ENCODE peak calls at places on chromosomes 5 and 9, in four cellular contexts. One of them, this sample, is unnamed. For H3K4me1, the result is how much of the 10 kb centered on the place peaks cover.

GRCh38 chr5:58060971-58061370 is 398.9 kb downstream of the PLK2 start:
- DNase-seq in kidney: no peak
- DNase-seq in suprapubic skin: no peak
- DNase-seq in A549: no peak
- DNase-seq in this sample: no peak

GRCh38 chr9:96344458-96345180 is 38.9 kb downstream of the SLC35D2 start:
- DNase-seq in kidney: no peak
- DNase-seq in suprapubic skin: no peak
- DNase-seq in A549: peak
- DNase-seq in this sample: peak

GRCh38 chr5:82004511-82004910 is 32.7 kb downstream of the ATG10 start:
- DNase-seq in suprapubic skin: no peak
- DNase-seq in kidney: no peak
- DNase-seq in A549: no peak
- DNase-seq in this sample: no peak

GRCh38 chr5:150511641-150512367 is 3.9 kb downstream of the NDST1 start:
- DNase-seq in A549: peak
- DNase-seq in suprapubic skin: peak
- DNase-seq in kidney: no peak
- DNase-seq in this sample: peak

GRCh38 chr5:65858316-65858715 is 68.1 kb upstream of the ERBIN start:
- DNase-seq in kidney: no peak
- DNase-seq in suprapubic skin: no peak
- DNase-seq in A549: no peak
- DNase-seq in this sample: no peak

GRCh38 chr9:119375892-119376291 is 6.7 kb upstream of the BRINP1 start:
- DNase-seq in suprapubic skin: no peak
- DNase-seq in A549: peak
- DNase-seq in kidney: no peak
- DNase-seq in this sample: peak

GRCh38 chr9:536597-537511 is 304.6 kb upstream of the DMRT1 start:
- DNase-seq in kidney: no peak
- DNase-seq in A549: no peak
- DNase-seq in suprapubic skin: no peak
- DNase-seq in this sample: peak

GRCh38 chr5:111299067-111299481 is 74.9 kb downstream of the CAMK4 start:
- DNase-seq in kidney: no peak
- DNase-seq in suprapubic skin: no peak
- DNase-seq in A549: no peak
- DNase-seq in this sample: no peak

GRCh38 chr5:43602456-43602817 is 543 bp upstream of the NNT start:
- DNase-seq in kidney: no peak
- DNase-seq in A549: peak
- DNase-seq in suprapubic skin: no peak
- DNase-seq in this sample: peak

GRCh38 chr5:43601454-43602260 is 1.3 kb upstream of the NNT start:
- DNase-seq in kidney: no peak
- DNase-seq in suprapubic skin: no peak
- DNase-seq in A549: no peak
- DNase-seq in this sample: peak

GRCh38 chr5:43604699-43605098 is 1.7 kb downstream of the NNT start:
- DNase-seq in suprapubic skin: no peak
- DNase-seq in kidney: no peak
- DNase-seq in A549: no peak
- DNase-seq in this sample: no peak

GRCh38 chr5:43602818-43603534 is at the start of gene NNT:
- DNase-seq in suprapubic skin: peak
- DNase-seq in A549: peak
- DNase-seq in kidney: peak
- DNase-seq in this sample: peak

GRCh38 chr5:43603535-43604363 is 769 bp downstream of the NNT start:
- DNase-seq in kidney: peak
- DNase-seq in suprapubic skin: peak
- DNase-seq in A549: no peak
- DNase-seq in this sample: peak
- H3K27ac ChIP-seq in kidney: peak
- H3K27ac ChIP-seq in suprapubic skin: peak
- H3K27ac ChIP-seq in A549: peak
- H3K27ac ChIP-seq in this sample: peak

GRCh38 chr5:172421020-172421419 is 33.3 kb downstream of the SH3PXD2B start:
- DNase-seq in suprapubic skin: no peak
- DNase-seq in kidney: no peak
- DNase-seq in A549: no peak
- DNase-seq in this sample: no peak

GRCh38 chr5:172420215-172420934 is 34.0 kb downstream of the SH3PXD2B start:
- DNase-seq in suprapubic skin: no peak
- DNase-seq in kidney: no peak
- DNase-seq in A549: peak
- DNase-seq in this sample: no peak

GRCh38 chr5:172423379-172424110 is 30.8 kb downstream of the SH3PXD2B start:
- DNase-seq in suprapubic skin: no peak
- DNase-seq in A549: peak
- DNase-seq in kidney: peak
- DNase-seq in this sample: no peak

GRCh38 chr5:172424111-172424490 is 30.2 kb downstream of the SH3PXD2B start:
- DNase-seq in A549: no peak
- DNase-seq in kidney: no peak
- DNase-seq in suprapubic skin: no peak
- DNase-seq in this sample: no peak

GRCh38 chr5:172422255-172422654 is 32.1 kb downstream of the SH3PXD2B start:
- DNase-seq in suprapubic skin: no peak
- DNase-seq in A549: no peak
- DNase-seq in kidney: peak
- DNase-seq in this sample: no peak
- H3K4me1 ChIP-seq in suprapubic skin: half or more
- H3K4me1 ChIP-seq in A549: under half
- H3K4me1 ChIP-seq in kidney: under half
- H3K4me1 ChIP-seq in this sample: under half

GRCh38 chr5:159893020-159893695 is 23.1 kb upstream of the ADRA1B start:
- DNase-seq in suprapubic skin: no peak
- DNase-seq in kidney: no peak
- DNase-seq in A549: no peak
- DNase-seq in this sample: no peak
- H3K27ac ChIP-seq in suprapubic skin: no peak
- H3K27ac ChIP-seq in kidney: no peak
- H3K27ac ChIP-seq in A549: no peak
- H3K27ac ChIP-seq in this sample: no peak

GRCh38 chr5:61347088-61347487 is 15.0 kb downstream of the ZSWIM6 start:
- DNase-seq in kidney: no peak
- DNase-seq in A549: no peak
- DNase-seq in suprapubic skin: no peak
- DNase-seq in this sample: no peak

GRCh38 chr5:61342066-61342465 is 10.0 kb downstream of the ZSWIM6 start:
- DNase-seq in suprapubic skin: no peak
- DNase-seq in kidney: no peak
- DNase-seq in A549: no peak
- DNase-seq in this sample: no peak

GRCh38 chr5:61340775-61341361 is 8.8 kb downstream of the ZSWIM6 start:
- DNase-seq in A549: no peak
- DNase-seq in kidney: no peak
- DNase-seq in suprapubic skin: no peak
- DNase-seq in this sample: no peak

GRCh38 chr5:61346511-61346910 is 14.5 kb downstream of the ZSWIM6 start:
- DNase-seq in A549: no peak
- DNase-seq in kidney: no peak
- DNase-seq in suprapubic skin: no peak
- DNase-seq in this sample: no peak

GRCh38 chr5:61344187-61344944 is 12.3 kb downstream of the ZSWIM6 start:
- DNase-seq in A549: no peak
- DNase-seq in suprapubic skin: no peak
- DNase-seq in kidney: peak
- DNase-seq in this sample: peak
- H3K4me1 ChIP-seq in A549: half or more
- H3K4me1 ChIP-seq in suprapubic skin: under half
- H3K4me1 ChIP-seq in kidney: under half
- H3K4me1 ChIP-seq in this sample: under half

DNA sequence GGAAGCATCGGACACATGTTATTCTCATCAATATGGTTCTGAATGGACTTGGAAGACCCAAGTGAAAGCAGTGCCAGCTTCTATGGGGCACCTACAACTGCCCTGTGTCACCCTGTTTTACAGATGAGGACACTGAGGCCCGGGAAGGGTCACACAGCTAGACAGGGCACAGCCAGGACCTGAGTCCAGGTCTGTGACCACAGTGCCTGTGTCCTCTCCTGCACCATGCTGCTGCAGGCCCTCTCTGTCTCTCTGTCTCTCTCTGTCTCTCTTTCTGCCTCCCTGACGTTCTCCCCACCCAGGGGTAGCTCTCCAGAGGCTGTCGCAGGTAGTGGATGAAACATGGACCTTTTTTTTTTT is 42.2 kb upstream of the NEK6 start:
- DNase-seq in suprapubic skin: no peak
- DNase-seq in A549: no peak
- DNase-seq in kidney: no peak
- DNase-seq in this sample: no peak
- H3K27ac ChIP-seq in suprapubic skin: no peak
- H3K27ac ChIP-seq in A549: no peak
- H3K27ac ChIP-seq in kidney: no peak
- H3K27ac ChIP-seq in this sample: no peak

GRCh38 chr9:93134740-93135444 is 841 bp upstream of the NINJ1 start:
- DNase-seq in suprapubic skin: no peak
- DNase-seq in kidney: no peak
- DNase-seq in A549: no peak
- DNase-seq in this sample: peak

GRCh38 chr9:93136693-93137092 is 2.6 kb upstream of the NINJ1 start:
- DNase-seq in A549: no peak
- DNase-seq in suprapubic skin: no peak
- DNase-seq in kidney: no peak
- DNase-seq in this sample: no peak

GRCh38 chr9:93134018-93134739 is at the start of gene NINJ1:
- DNase-seq in kidney: peak
- DNase-seq in suprapubic skin: no peak
- DNase-seq in A549: peak
- DNase-seq in this sample: peak

GRCh38 chr9:93137362-93137761 is 3.3 kb upstream of the NINJ1 start:
- DNase-seq in kidney: no peak
- DNase-seq in suprapubic skin: no peak
- DNase-seq in A549: no peak
- DNase-seq in this sample: no peak

DNA sequence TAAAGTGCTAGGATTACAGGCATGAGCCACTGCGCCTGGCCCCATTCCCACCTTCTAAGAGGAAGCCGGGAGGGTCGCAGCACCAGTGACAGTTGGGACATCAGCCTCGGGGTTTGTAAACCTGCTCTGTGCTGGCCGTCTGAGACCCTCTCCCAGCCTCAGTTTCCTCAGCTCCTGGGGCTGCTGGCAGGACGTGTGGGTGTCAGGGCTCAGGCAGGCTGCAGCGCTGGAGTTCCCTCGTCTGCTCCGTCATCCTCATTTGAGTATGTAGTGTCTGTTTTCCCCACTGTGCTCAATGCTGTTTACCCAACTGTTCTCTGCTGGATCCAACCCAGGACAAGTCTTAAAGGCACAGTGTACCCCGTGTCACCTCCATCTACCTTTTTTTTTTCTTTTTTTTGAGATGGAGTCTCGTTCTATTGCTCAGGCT is 2.0 kb upstream of the NINJ1 start:
- DNase-seq in A549: no peak
- DNase-seq in kidney: no peak
- DNase-seq in suprapubic skin: no peak
- DNase-seq in this sample: peak
- H3K4me1 ChIP-seq in A549: under half
- H3K4me1 ChIP-seq in kidney: under half
- H3K4me1 ChIP-seq in suprapubic skin: half or more
- H3K4me1 ChIP-seq in this sample: under half

DNA sequence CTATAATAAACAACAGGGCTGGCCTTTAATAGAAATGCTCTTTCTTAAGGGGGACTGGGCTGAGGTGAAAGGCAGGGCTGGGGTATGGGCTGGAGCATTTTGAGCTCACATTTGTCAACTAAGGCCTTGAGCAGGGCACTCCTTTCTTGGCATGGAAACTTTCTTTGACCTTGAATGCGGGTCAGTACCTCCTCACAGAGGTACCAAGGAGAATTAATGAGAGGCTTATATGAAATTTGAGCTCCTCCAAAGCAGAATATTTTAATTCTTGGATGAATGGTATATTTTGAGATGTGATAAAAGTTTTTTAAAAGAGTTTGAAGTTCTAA is 3.1 kb downstream of the CYSTM1 start:
- DNase-seq in A549: no peak
- DNase-seq in suprapubic skin: no peak
- DNase-seq in kidney: no peak
- DNase-seq in this sample: no peak
- H3K27ac ChIP-seq in A549: no peak
- H3K27ac ChIP-seq in suprapubic skin: peak
- H3K27ac ChIP-seq in kidney: peak
- H3K27ac ChIP-seq in this sample: no peak

This sample was measured in SJCRH30.